ENCODE peak calls at places on chromosomes 13 and 19, in five cellular contexts. L is PC-9, H is ascending aorta, R is small intestine, Q is neural progenitor cell. S is an unnamed sample.

GRCh38 chr13:58620171-58620570 is 988.6 kb downstream of the PCDH17 start:
- DNase-seq in H (no peak), L (no peak), Q (peak; percentile 28), R (no peak), S (no peak)

GRCh38 chr19:2240881-2241760 is 4.5 kb downstream of the SF3A2 start:
- DNase-seq in Q (no peak), R (peak; percentile 66), L (no peak), H (no peak), S (no peak)

GRCh38 chr13:29589234-29589633 is 6.3 kb downstream of the SLC7A1 start:
- DNase-seq in L (no peak), H (no peak), Q (peak; percentile 53), R (no peak), S (no peak)

GRCh38 chr13:73416093-73416492 is 357.3 kb downstream of the KLF5 start:
- DNase-seq in H (no peak), L (no peak), Q (peak; percentile 30), R (no peak), S (no peak)

GRCh38 chr19:49782515-49782914 is 15.7 kb downstream of the AP2A1 start:
- DNase-seq in R (no peak), Q (no peak), H (no peak), L (no peak), S (no peak)

GRCh38 chr19:33052352-33052972 is 12.2 kb downstream of the RHPN2 start:
- DNase-seq in L (peak; percentile 95), R (peak; percentile 77), Q (no peak), H (no peak), S (no peak)

GRCh38 chr19:14944456-14944855 is 3.2 kb downstream of the OR7C2 start:
- DNase-seq in Q (no peak), L (no peak), R (no peak), H (no peak), S (no peak)

GRCh38 chr13:99691552-99691951 is 190.3 kb downstream of the TM9SF2 start:
- DNase-seq in L (no peak), Q (no peak), R (no peak), H (no peak), S (no peak)

GRCh38 chr19:35608250-35608649 is 4.3 kb upstream of the HAUS5 start:
- DNase-seq in L (no peak), R (no peak), Q (no peak), H (no peak), S (no peak)

GRCh38 chr13:27977476-27978300 is 8.6 kb upstream of the CDX2 start:
- DNase-seq in L (no peak), H (no peak), Q (peak; percentile 77), R (peak; percentile 47), S (no peak)
- H3K27me3 ChIP-seq in L (peaks cover 43% of the 10 kb centered on the region), H (peaks cover 13% of the 10 kb centered on the region), Q (peaks cover 100% of the 10 kb centered on the region), R (peaks cover 52% of the 10 kb centered on the region), S (no peaks in the 10 kb centered on the region)

GRCh38 chr19:3358392-3358918 is 7.9 kb upstream of the NFIC start:
- DNase-seq in H (no peak), Q (peak; percentile 39), L (no peak), R (no peak), S (no peak)

GRCh38 chr19:3360494-3361383 is 5.6 kb upstream of the NFIC start:
- DNase-seq in H (peak; percentile 83), R (peak; percentile 43), Q (peak; percentile 45), L (no peak), S (no peak)

GRCh38 chr19:3361384-3362216 is 4.8 kb upstream of the NFIC start:
- DNase-seq in Q (no peak), L (no peak), R (no peak), H (no peak), S (no peak)

GRCh38 chr19:3358919-3359849 is 7.2 kb upstream of the NFIC start:
- DNase-seq in L (no peak), Q (peak; percentile 60), H (peak; percentile 81), R (peak; percentile 66), S (no peak)

DNA sequence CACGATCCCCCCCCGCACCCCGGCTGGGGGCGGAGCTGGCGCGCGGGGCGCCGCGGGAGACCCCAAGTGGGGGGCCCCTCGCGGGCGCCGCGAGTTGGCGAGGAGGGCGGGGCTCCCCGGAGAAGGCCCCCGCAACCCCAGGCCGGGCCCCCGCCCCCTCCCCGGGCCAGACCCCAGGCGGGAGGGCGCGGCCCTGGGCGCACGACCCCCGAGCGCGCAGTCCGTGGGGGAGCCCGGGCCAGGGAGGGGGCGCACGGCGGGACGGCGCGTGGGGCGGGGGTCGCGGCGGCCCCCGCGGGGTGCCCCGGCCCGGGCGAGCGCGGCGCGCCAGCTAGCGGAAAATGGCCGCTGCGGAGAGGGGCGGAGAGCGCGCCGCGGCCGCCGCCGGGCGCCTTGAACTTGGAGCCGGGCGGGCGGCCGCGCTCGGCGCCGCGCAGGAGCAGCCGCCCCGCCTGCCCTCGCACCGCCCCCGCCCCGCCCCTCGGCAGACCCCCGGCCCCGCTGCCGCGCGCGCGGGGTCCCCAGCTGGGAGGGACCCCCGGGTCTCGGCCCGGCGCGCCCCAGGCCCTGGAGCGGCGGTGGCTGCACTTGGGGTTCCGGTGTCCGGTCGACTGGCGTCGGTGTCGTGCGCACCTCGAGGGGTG is 6.4 kb upstream of the NFIC start:
- DNase-seq in Q (no peak), H (no peak), R (no peak), L (no peak), S (no peak)
- H3K27me3 ChIP-seq in Q (peaks cover 98% of the 10 kb centered on the region), H (no peaks in the 10 kb centered on the region), R (no peaks in the 10 kb centered on the region), L (no peaks in the 10 kb centered on the region), S (no peaks in the 10 kb centered on the region)

DNA sequence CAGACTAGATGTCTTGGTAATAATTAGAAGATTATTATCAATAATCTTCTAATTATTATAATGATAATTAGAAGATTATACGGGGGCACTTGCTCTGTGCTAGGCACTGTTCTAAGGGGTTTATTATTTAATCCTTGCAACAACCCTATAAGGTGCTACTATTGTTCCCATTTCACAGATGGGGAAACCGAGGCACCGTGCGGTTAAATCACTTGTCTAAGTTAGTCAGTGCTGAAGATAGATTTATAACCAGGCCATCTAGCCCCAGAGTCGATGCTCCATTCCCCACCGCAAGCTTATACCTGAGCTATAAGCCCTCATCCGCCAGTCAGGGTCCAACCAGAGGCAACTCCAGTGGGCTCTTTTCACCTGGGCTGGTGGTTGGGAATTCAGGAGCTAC is 2.0 kb upstream of the ACP7 start:
- DNase-seq in L (no peak), Q (no peak), H (no peak), R (no peak), S (no peak)
- H3K27me3 ChIP-seq in L (no peaks in the 10 kb centered on the region), Q (peaks cover 82% of the 10 kb centered on the region), H (peaks cover 19% of the 10 kb centered on the region), R (peaks cover 21% of the 10 kb centered on the region), S (peaks cover 36% of the 10 kb centered on the region)

DNA sequence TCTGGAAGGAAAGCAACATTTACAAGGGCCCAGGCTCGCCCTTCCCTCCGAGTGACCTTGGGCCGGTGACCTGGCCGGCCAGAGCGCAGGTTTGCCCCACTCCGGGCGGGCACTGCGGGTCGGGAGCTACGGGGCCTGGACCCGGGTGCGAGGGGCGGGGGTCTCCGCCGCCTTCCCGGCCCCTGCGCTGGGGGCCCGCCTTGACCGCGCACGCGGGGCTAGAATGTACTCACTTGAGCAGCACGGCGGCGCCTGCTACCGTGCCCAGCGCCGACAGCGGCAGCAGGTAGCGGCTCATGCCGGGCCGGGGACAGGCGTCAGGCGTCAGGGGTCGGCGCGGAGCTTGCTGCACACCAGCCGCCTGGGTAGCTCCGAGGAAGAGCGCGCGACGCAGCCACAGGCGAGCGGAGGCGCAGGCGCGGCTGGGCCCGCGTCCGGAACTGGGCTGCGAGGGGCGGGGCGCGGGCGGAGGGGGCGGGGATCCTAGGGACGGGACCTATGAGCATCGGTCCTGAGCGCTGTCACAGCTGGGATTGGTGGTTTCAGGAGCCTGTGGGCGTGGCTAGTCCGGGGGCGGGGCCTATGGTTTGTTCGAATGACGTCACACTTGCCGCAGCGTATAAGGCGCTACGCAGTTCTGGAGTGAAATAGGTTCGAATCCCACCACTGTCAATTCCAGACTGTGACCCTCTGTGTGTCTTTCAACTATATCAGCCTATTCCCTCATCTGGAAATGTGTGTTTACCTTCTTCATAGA is at the start of gene RDH13:
- DNase-seq in R (peak; percentile 94), Q (peak; percentile 97), H (peak; percentile 97), L (peak; percentile 95), S (peak; percentile 95)
- H3K27me3 ChIP-seq in R (no peaks in the 10 kb centered on the region), Q (peaks cover 59% of the 10 kb centered on the region), H (no peaks in the 10 kb centered on the region), L (no peaks in the 10 kb centered on the region), S (no peaks in the 10 kb centered on the region)

GRCh38 chr13:80448725-80449124 is 107.8 kb upstream of the SPRY2 start:
- DNase-seq in H (no peak), L (no peak), Q (no peak), R (no peak), S (no peak)

GRCh38 chr13:80458546-80458945 is 117.6 kb upstream of the SPRY2 start:
- DNase-seq in H (no peak), R (no peak), L (no peak), Q (no peak), S (no peak)

GRCh38 chr13:80452279-80452678 is 111.4 kb upstream of the SPRY2 start:
- DNase-seq in H (no peak), Q (no peak), R (no peak), L (no peak), S (no peak)

GRCh38 chr13:80454245-80454644 is 113.3 kb upstream of the SPRY2 start:
- DNase-seq in R (no peak), L (no peak), Q (no peak), H (no peak), S (no peak)
- H3K27me3 ChIP-seq in R (no peaks in the 10 kb centered on the region), L (no peaks in the 10 kb centered on the region), Q (no peaks in the 10 kb centered on the region), H (no peaks in the 10 kb centered on the region), S (no peaks in the 10 kb centered on the region)

GRCh38 chr19:44818470-44818856 is 9.6 kb downstream of the BCAM start:
- DNase-seq in H (no peak), Q (no peak), R (peak; percentile 46), L (no peak), S (no peak)
- H3K27me3 ChIP-seq in H (no peaks in the 10 kb centered on the region), Q (no peaks in the 10 kb centered on the region), R (no peaks in the 10 kb centered on the region), L (no peaks in the 10 kb centered on the region), S (no peaks in the 10 kb centered on the region)

S was measured in breast epithelium.